ENCODE peak calls at places on chromosomes 16 and 17, in six cellular contexts. S, W, O, B, V and T are unnamed samples.

GRCh38 chr16:50297301-50298074 is 31.1 kb downstream of the ADCY7 start:
- DNase-seq in B (peak), S (no peak), O (no peak), V (no peak), W (peak), T (no peak)

GRCh38 chr16:30761427-30761927 is 385 bp downstream of the CFAP119 start:
- DNase-seq in B (no peak), W (no peak), S (no peak), V (peak), O (peak), T (no peak)

GRCh38 chr17:38978180-38978579 is 11.0 kb upstream of the FBXO47 start:
- DNase-seq in B (no peak), W (no peak), O (no peak), V (no peak), S (no peak), T (no peak)

GRCh38 chr17:81966343-81967243 is 5.6 kb upstream of the NOTUM start:
- DNase-seq in B (peak), O (peak), W (peak), V (peak), S (peak), T (peak)

GRCh38 chr16:87971933-87972332 is 20.7 kb downstream of the BANP start:
- DNase-seq in W (no peak), B (no peak), V (no peak), O (no peak), S (no peak), T (no peak)

GRCh38 chr17:75649687-75650086 is 16.5 kb downstream of the SMIM5 start:
- DNase-seq in O (no peak), B (no peak), S (no peak), W (no peak), V (no peak), T (no peak)

GRCh38 chr16:3726021-3726687 is 8.8 kb upstream of the TRAP1 start:
- DNase-seq in O (no peak), B (no peak), S (no peak), W (no peak), V (no peak), T (no peak)

GRCh38 chr17:83194189-83194565 is 114.8 kb downstream of the METRNL start:
- DNase-seq in O (no peak), V (no peak), W (peak), S (no peak), B (no peak), T (no peak)

GRCh38 chr17:8079291-8080207 is 8.0 kb downstream of the ALOX12B start:
- DNase-seq in V (peak), O (peak), S (peak), W (peak), B (peak), T (peak)

GRCh38 chr17:6701719-6702118 is 11.4 kb downstream of the SLC13A5 start:
- DNase-seq in V (peak), W (no peak), B (peak), O (peak), S (peak), T (no peak)

GRCh38 chr16:85940214-85940613 is 41.3 kb downstream of the IRF8 start:
- DNase-seq in B (no peak), O (peak), S (no peak), V (no peak), W (no peak), T (no peak)

GRCh38 chr17:7916799-7917198 is 710 bp upstream of the RNF227 start:
- DNase-seq in S (peak), V (no peak), W (no peak), B (no peak), O (no peak), T (peak)

GRCh38 chr17:39483506-39483905 is 22.2 kb downstream of the CDK12 start:
- DNase-seq in S (no peak), V (no peak), B (no peak), O (no peak), W (no peak), T (no peak)

GRCh38 chr16:48499822-48500440 is 110.0 kb downstream of the N4BP1 start:
- DNase-seq in W (no peak), S (peak), V (no peak), B (no peak), O (no peak), T (peak)

GRCh38 chr17:19299866-19300265 is 62.7 kb downstream of the B9D1 start:
- DNase-seq in B (no peak), O (no peak), V (no peak), S (no peak), W (no peak), T (no peak)

GRCh38 chr17:69936996-69937395 is 138.0 kb upstream of the KCNJ16 start:
- DNase-seq in V (no peak), B (no peak), O (no peak), S (no peak), W (no peak), T (no peak)

GRCh38 chr16:2776500-2777139 is 460 bp downstream of the ELOB start:
- DNase-seq in S (no peak), O (no peak), B (peak), W (peak), V (peak), T (no peak)

GRCh38 chr16:49638696-49639629 is 216.9 kb downstream of the ZNF423 start:
- DNase-seq in S (peak), V (no peak), O (no peak), W (no peak), B (peak), T (peak)

GRCh38 chr17:75684924-75685323 is 17.8 kb downstream of the SAP30BP start:
- DNase-seq in O (peak), V (no peak), S (no peak), W (peak), B (no peak), T (no peak)

GRCh38 chr16:21656795-21657768 is 4.7 kb upstream of the IGSF6 start:
- DNase-seq in S (peak), B (no peak), O (peak), W (no peak), V (no peak), T (peak)

GRCh38 chr16:79628501-79628975 is 28.0 kb upstream of the MAF start:
- DNase-seq in B (no peak), S (peak), V (no peak), O (no peak), W (no peak), T (no peak)

GRCh38 chr17:7922499-7923289 is 6.6 kb upstream of the RNF227 start:
- DNase-seq in W (peak), B (peak), S (peak), V (peak), O (peak), T (peak)

GRCh38 chr17:38628441-38628840 is 22.7 kb upstream of the SRCIN1 start:
- DNase-seq in V (peak), B (no peak), O (no peak), S (peak), W (no peak), T (no peak)

GRCh38 chr16:68116256-68116853 is 31.2 kb downstream of the NFATC3 start:
- DNase-seq in V (no peak), S (peak), W (no peak), B (no peak), O (no peak), T (peak)

GRCh38 chr17:67316776-67317175 is 49.6 kb downstream of the PSMD12 start:
- DNase-seq in O (no peak), B (no peak), S (no peak), V (no peak), W (no peak), T (no peak)

GRCh38 chr16:82146957-82147356 is 23.1 kb downstream of the MPHOSPH6 start:
- DNase-seq in V (no peak), B (no peak), W (no peak), S (no peak), O (no peak), T (no peak)

GRCh38 chr16:4935231-4935855 is 1.6 kb downstream of the PPL start:
- DNase-seq in O (peak), B (no peak), W (peak), V (no peak), S (peak), T (peak)

GRCh38 chr16:87066695-87067556 is 250.3 kb downstream of the C16orf95 start:
- DNase-seq in O (no peak), V (no peak), B (no peak), S (no peak), W (no peak), T (no peak)

GRCh38 chr16:68756250-68757051 is 19.4 kb downstream of the CDH1 start:
- DNase-seq in B (no peak), S (no peak), O (peak), W (peak), V (no peak), T (no peak)

GRCh38 chr17:38705803-38706624 is 941 bp downstream of the MLLT6 start:
- DNase-seq in O (peak), W (peak), V (peak), B (peak), S (peak), T (peak)

GRCh38 chr17:46977750-46978488 is 1.1 kb downstream of the RPRML start:
- DNase-seq in W (no peak), O (no peak), V (no peak), S (no peak), B (peak), T (no peak)

GRCh38 chr17:53168413-53168812 is 654.3 kb upstream of the KIF2B start:
- DNase-seq in S (no peak), O (no peak), V (no peak), B (no peak), W (no peak), T (no peak)

GRCh38 chr17:65055708-65056638 is 567 bp downstream of the GNA13 start:
- DNase-seq in V (peak), S (no peak), O (peak), W (peak), B (peak), T (peak)

GRCh38 chr16:84450176-84450865 is 54.1 kb downstream of the MEAK7 start:
- DNase-seq in W (peak), B (no peak), V (no peak), O (no peak), S (no peak), T (no peak)

GRCh38 chr16:31219154-31219741 is 2.3 kb upstream of the PYDC1 start:
- DNase-seq in W (no peak), S (no peak), O (no peak), B (no peak), V (no peak), T (no peak)

GRCh38 chr17:4607773-4608187 is 23.5 kb downstream of the SMTNL2 start:
- DNase-seq in B (no peak), S (peak), W (peak), O (peak), V (no peak), T (peak)

GRCh38 chr17:80485846-80486245 is 9.4 kb upstream of the NPTX1 start:
- DNase-seq in V (no peak), O (no peak), B (peak), S (no peak), W (no peak), T (no peak)
- TF ChIP-seq CTCF in V (no peak), O (no peak), B (no peak), S (no peak), W (no peak), T (no peak)

DNA sequence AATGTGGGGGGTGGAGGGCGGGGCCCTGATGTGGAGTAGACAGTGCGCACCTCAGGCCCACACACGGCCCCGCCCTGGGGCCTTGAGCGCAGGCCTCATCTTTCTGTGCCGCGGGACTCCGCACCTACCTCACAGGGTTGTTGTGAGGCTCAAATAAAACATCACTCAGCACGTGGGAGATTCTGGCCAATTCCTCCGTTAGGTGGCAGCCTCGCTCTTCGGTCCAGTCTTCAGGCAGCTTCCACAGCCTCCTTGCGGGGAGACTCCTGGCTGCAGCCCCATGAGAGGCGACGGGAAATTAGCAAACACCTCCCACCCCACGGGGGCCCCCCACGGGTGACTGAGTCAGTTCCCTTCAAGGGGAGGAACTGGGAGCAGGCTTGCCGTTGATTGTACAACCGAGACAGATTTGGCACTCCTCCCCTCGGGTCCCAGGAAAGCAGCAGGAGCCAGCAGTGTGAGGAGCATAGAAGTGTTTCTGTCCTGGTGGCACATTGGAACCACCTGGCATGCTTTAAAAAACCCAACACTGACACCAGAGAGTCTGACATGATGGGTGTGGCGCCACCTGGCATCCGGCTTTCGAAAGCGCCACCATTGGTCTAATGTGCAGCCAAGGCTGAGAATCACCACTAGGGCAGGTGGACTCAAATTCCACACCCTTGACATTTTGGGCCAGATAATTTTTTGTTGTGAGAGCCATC is 7.6 kb downstream of the MRM1 start:
- DNase-seq in B (peak), W (peak), V (peak), O (peak), S (peak), T (peak)
- TF ChIP-seq CTCF in B (peak), W (peak), V (peak), O (no peak), S (peak), T (peak)

GRCh38 chr17:44218344-44219125 is 940 bp downstream of the UBTF start:
- DNase-seq in V (peak), W (peak), S (peak), B (peak), O (peak), T (peak)
- TF ChIP-seq CTCF in V (peak), W (peak), S (peak), B (peak), O (peak), T (peak)

DNA sequence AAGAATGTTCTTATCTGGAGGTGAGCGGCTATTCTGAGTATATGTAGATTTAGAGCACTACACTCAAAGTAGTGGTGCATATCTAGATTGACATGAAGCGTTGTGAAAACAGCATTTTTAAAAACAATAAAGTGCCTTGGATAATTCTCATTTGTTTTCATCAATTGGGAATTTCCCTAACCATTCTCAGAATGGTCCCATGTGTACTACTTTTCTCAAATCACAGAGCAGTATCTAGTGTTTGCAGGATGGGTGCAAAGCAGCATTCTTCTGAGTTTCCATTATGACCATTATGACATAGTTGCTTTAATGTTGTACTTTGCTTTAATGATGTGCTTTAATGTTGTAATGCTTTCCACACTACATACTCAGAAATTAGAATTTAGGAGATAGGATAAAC is 16.2 kb upstream of the BCAS3 start:
- DNase-seq in W (no peak), B (no peak), O (no peak), V (no peak), S (no peak), T (no peak)
- TF ChIP-seq CTCF in W (no peak), B (no peak), O (no peak), V (no peak), S (no peak), T (no peak)

GRCh38 chr16:90027611-90028010 is 8.4 kb upstream of the DBNDD1 start:
- DNase-seq in W (no peak), B (no peak), S (no peak), O (no peak), V (no peak), T (no peak)

GRCh38 chr16:90028985-90029384 is 9.7 kb upstream of the DBNDD1 start:
- DNase-seq in O (no peak), S (no peak), W (no peak), B (no peak), V (no peak), T (no peak)

GRCh38 chr16:90023078-90023447 is 3.8 kb upstream of the DBNDD1 start:
- DNase-seq in W (no peak), S (no peak), V (no peak), O (no peak), B (no peak), T (peak)

GRCh38 chr16:90022209-90023077 is 3.2 kb upstream of the DBNDD1 start:
- DNase-seq in O (peak), B (peak), W (peak), S (peak), V (peak), T (peak)

GRCh38 chr16:90026135-90026534 is 6.9 kb upstream of the DBNDD1 start:
- DNase-seq in O (no peak), S (no peak), V (no peak), W (no peak), B (no peak), T (no peak)
- TF ChIP-seq CTCF in O (no peak), S (no peak), V (no peak), W (no peak), B (no peak), T (no peak)